ENCODE peak calls at places on chromosomes 13 and 19, in four cellular contexts. Z is activated CD4-positive, alpha-beta T cell treated with anti-CD3 and anti-CD28 coated beads for 36 hours; G is PC-3; L is gastroesophageal sphincter. O is an unnamed sample.

GRCh38 chr13:94712812-94713555 is 639 bp upstream of the SOX21 start:
- ATAC-seq in L (peak; percentile 29), G (peak; percentile 56), Z (no peak), O (peak; percentile 82)

GRCh38 chr13:66831317-66831716 is 398.8 kb downstream of the PCDH9 start:
- ATAC-seq in Z (no peak), G (peak; percentile 29), L (no peak), O (no peak)

GRCh38 chr19:58476498-58477015 is 405 bp downstream of the ZNF446 start:
- ATAC-seq in G (no peak), L (no peak), Z (peak; percentile 0), O (peak; percentile 4)

GRCh38 chr19:1606138-1606651 is 933 bp upstream of the UQCR11 start:
- ATAC-seq in L (peak; percentile 2), Z (no peak), G (peak; percentile 5), O (peak; percentile 3)

GRCh38 chr13:112588490-112589297 is 741 bp upstream of the TUBGCP3 start:
- ATAC-seq in L (no peak), Z (no peak), G (no peak), O (no peak)

GRCh38 chr19:16160943-16161560 is 12.3 kb downstream of the CIB3 start:
- ATAC-seq in Z (peak; percentile 86), G (peak; percentile 80), L (no peak), O (peak; percentile 71)

GRCh38 chr19:15283141-15283885 is 49.0 kb downstream of the BRD4 start:
- ATAC-seq in L (peak; percentile 40), G (peak; percentile 60), Z (peak; percentile 69), O (no peak)

GRCh38 chr19:39200818-39201145 is 3.3 kb downstream of the SYCN start:
- ATAC-seq in G (no peak), L (no peak), Z (no peak), O (no peak)

GRCh38 chr13:31895687-31896086 is 135.9 kb upstream of the FRY start:
- ATAC-seq in G (no peak), Z (no peak), L (no peak), O (no peak)

GRCh38 chr19:54515156-54515555 is 12.5 kb downstream of the LAIR2 start:
- ATAC-seq in Z (no peak), L (no peak), G (no peak), O (no peak)

GRCh38 chr13:73365240-73365639 is 306.4 kb downstream of the KLF5 start:
- ATAC-seq in Z (no peak), G (peak; percentile 45), L (no peak), O (no peak)

GRCh38 chr13:98313023-98313937 is 136.2 kb upstream of the RNF113B start:
- ATAC-seq in Z (no peak), L (no peak), G (no peak), O (no peak)

GRCh38 chr19:4712771-4713170 is 10.9 kb downstream of the DPP9 start:
- ATAC-seq in G (no peak), L (no peak), Z (no peak), O (no peak)

GRCh38 chr13:19587635-19588300 is 26.4 kb upstream of the TPTE2 start:
- ATAC-seq in L (no peak), Z (peak; percentile 67), G (peak; percentile 84), O (peak; percentile 95)

GRCh38 chr13:37040789-37041188 is 18.7 kb downstream of the SUPT20H start:
- ATAC-seq in L (no peak), G (no peak), Z (no peak), O (no peak)